ENCODE peak calls at places on chromosome 10, in six cellular contexts. T, B, R, G, W and J are unnamed samples.

GRCh38 chr10:49177391-49178355 is 10.5 kb downstream of the TMEM273 start:
- DNase-seq in T (peak; percentile 94), G (peak; percentile 62), R (no peak), W (peak; percentile 87), B (peak; percentile 46), J (peak; percentile 86)

GRCh38 chr10:69501657-69502056 is 50.4 kb downstream of the TSPAN15 start:
- DNase-seq in W (no peak), B (no peak), G (no peak), R (no peak), T (no peak), J (no peak)

GRCh38 chr10:130222381-130222780 is 86.2 kb downstream of the GLRX3 start:
- DNase-seq in W (no peak), B (no peak), G (no peak), T (no peak), R (peak; percentile 11), J (no peak)

GRCh38 chr10:101580486-101581399 is 7.3 kb downstream of the POLL start:
- DNase-seq in T (no peak), B (no peak), W (no peak), R (no peak), G (no peak), J (no peak)

GRCh38 chr10:79237801-79238520 is 109.3 kb upstream of the PPIF start:
- DNase-seq in W (no peak), G (no peak), B (peak; percentile 71), T (no peak), R (no peak), J (no peak)

GRCh38 chr10:85642421-85643170 is 724.0 kb downstream of the GRID1 start:
- DNase-seq in W (no peak), B (peak; percentile 84), R (no peak), T (peak; percentile 70), G (no peak), J (peak; percentile 75)

GRCh38 chr10:103333934-103334520 is 16.9 kb downstream of the PCGF6 start:
- DNase-seq in R (no peak), T (peak; percentile 37), B (peak; percentile 36), G (no peak), W (no peak), J (no peak)

GRCh38 chr10:26555719-26556368 is 117.7 kb downstream of the APBB1IP start:
- DNase-seq in B (peak; percentile 86), W (no peak), T (peak; percentile 32), G (no peak), R (peak; percentile 69), J (no peak)

GRCh38 chr10:114458955-114459354 is 54.7 kb upstream of the AFAP1L2 start:
- DNase-seq in T (peak; percentile 8), R (peak; percentile 44), B (peak; percentile 61), G (peak; percentile 39), W (peak; percentile 31), J (peak; percentile 37)

GRCh38 chr10:124224331-124225028 is 131.1 kb upstream of the CHST15 start:
- DNase-seq in T (peak; percentile 36), W (peak; percentile 36), B (no peak), G (no peak), R (no peak), J (peak; percentile 76)

GRCh38 chr10:117781216-117781836 is 238.8 kb downstream of the EMX2 start:
- DNase-seq in T (no peak), W (no peak), B (no peak), G (no peak), R (no peak), J (no peak)

GRCh38 chr10:48527691-48528212 is 77.1 kb downstream of the ARHGAP22 start:
- DNase-seq in T (no peak), R (peak; percentile 7), G (no peak), W (no peak), B (no peak), J (no peak)

GRCh38 chr10:121774813-121775212 is 153.0 kb downstream of the ATE1 start:
- DNase-seq in G (no peak), W (no peak), B (peak; percentile 17), R (no peak), T (no peak), J (no peak)

GRCh38 chr10:62650411-62650810 is 154.1 kb upstream of the ADO start:
- DNase-seq in B (peak; percentile 16), R (no peak), W (no peak), T (peak; percentile 38), G (no peak), J (peak; percentile 64)

GRCh38 chr10:77629775-77630565 is 7.6 kb downstream of the KCNMA1 start:
- DNase-seq in B (no peak), R (no peak), T (no peak), G (no peak), W (no peak), J (no peak)

GRCh38 chr10:3778708-3779108 is 6.3 kb downstream of the KLF6 start:
- DNase-seq in B (no peak), T (no peak), W (no peak), G (no peak), R (no peak), J (no peak)

GRCh38 chr10:101047961-101048892 is 13.6 kb upstream of the KAZALD1 start:
- DNase-seq in B (peak; percentile 45), R (no peak), G (no peak), T (no peak), W (no peak), J (no peak)

GRCh38 chr10:133279266-133279960 is 2.7 kb upstream of the ADAM8 start:
- DNase-seq in G (no peak), T (no peak), W (no peak), B (peak; percentile 30), R (no peak), J (no peak)

GRCh38 chr10:111347386-111348005 is 270.7 kb downstream of the ADRA2A start:
- DNase-seq in G (no peak), B (no peak), R (peak; percentile 86), T (no peak), W (no peak), J (no peak)

GRCh38 chr10:15684768-15685167 is 35.0 kb downstream of the ITGA8 start:
- DNase-seq in W (no peak), T (no peak), R (no peak), G (no peak), B (no peak), J (no peak)

GRCh38 chr10:126041804-126042231 is 145.5 kb downstream of the FANK1 start:
- DNase-seq in B (peak; percentile 33), G (peak; percentile 68), W (peak; percentile 81), T (peak; percentile 83), R (peak; percentile 41), J (no peak)

GRCh38 chr10:85655394-85655793 is 711.2 kb downstream of the GRID1 start:
- DNase-seq in G (no peak), B (no peak), W (no peak), T (no peak), R (no peak), J (no peak)

GRCh38 chr10:28715246-28715645 is 37.9 kb downstream of the BAMBI start:
- DNase-seq in T (no peak), W (no peak), G (no peak), R (no peak), B (no peak), J (no peak)